ENCODE peak calls at places on chromosomes 13 and 19, in five cellular contexts. D, Q, U, V and T are unnamed samples.

GRCh38 chr19:56905616-56906015 is 65.1 kb upstream of the PEG3 start:
- DNase-seq in D (no peak), Q (no peak), U (no peak), V (no peak), T (no peak)

GRCh38 chr13:111011899-111012298 is 97.0 kb upstream of the ANKRD10 start:
- DNase-seq in D (no peak), Q (no peak), U (no peak), V (no peak), T (no peak)

GRCh38 chr19:15780595-15781418 is 6.7 kb upstream of the OR10H5 start:
- DNase-seq in D (no peak), Q (no peak), U (no peak), V (no peak), T (no peak)

GRCh38 chr13:59766236-59766635 is 397.5 kb downstream of the DIAPH3 start:
- DNase-seq in D (no peak), Q (no peak), U (no peak), V (no peak), T (no peak)

GRCh38 chr19:42288881-42289555 is 12.9 kb upstream of the PRR19 start:
- DNase-seq in D (no peak), Q (no peak), U (no peak), V (no peak), T (no peak)

GRCh38 chr19:42216653-42217521 is 590 bp downstream of the DEDD2 start:
- DNase-seq in D (peak), Q (peak), U (no peak), V (peak), T (peak)

GRCh38 chr13:113343692-113343968 is 20.3 kb downstream of the GRTP1 start:
- DNase-seq in D (no peak), Q (no peak), U (no peak), V (no peak), T (no peak)

GRCh38 chr13:48078251-48078656 is 16.6 kb downstream of the MED4 start:
- DNase-seq in D (no peak), Q (peak), U (peak), V (no peak), T (no peak)

GRCh38 chr19:16301999-16302694 is 22.5 kb upstream of the KLF2 start:
- DNase-seq in D (no peak), Q (no peak), U (no peak), V (no peak), T (no peak)

GRCh38 chr19:41876847-41877489 is at the start of gene CD79A:
- DNase-seq in D (no peak), Q (no peak), U (peak), V (no peak), T (no peak)

GRCh38 chr19:57786906-57787305 is 17.4 kb downstream of the ZNF586 start:
- DNase-seq in D (no peak), Q (no peak), U (no peak), V (no peak), T (no peak)

GRCh38 chr13:23723463-23723862 is 153.3 kb downstream of the TNFRSF19 start:
- DNase-seq in D (no peak), Q (no peak), U (no peak), V (no peak), T (no peak)

GRCh38 chr19:46441775-46442332 is 13.1 kb upstream of the PNMA8C start:
- DNase-seq in D (no peak), Q (no peak), U (no peak), V (no peak), T (no peak)

GRCh38 chr13:49472186-49472585 is 23.6 kb upstream of the PHF11 start:
- DNase-seq in D (no peak), Q (no peak), U (no peak), V (no peak), T (no peak)

GRCh38 chr19:4910594-4911273 is 1.4 kb downstream of the UHRF1 start:
- DNase-seq in D (no peak), Q (no peak), U (no peak), V (peak), T (peak)

GRCh38 chr13:46507978-46508377 is 45.0 kb upstream of the LRCH1 start:
- DNase-seq in D (no peak), Q (no peak), U (no peak), V (no peak), T (no peak)

GRCh38 chr19:46416077-46416709 is 2.8 kb upstream of the CCDC8 start:
- DNase-seq in D (peak), Q (peak), U (no peak), V (peak), T (peak)

GRCh38 chr19:6185093-6185824 is 49.8 kb downstream of the ACSBG2 start:
- DNase-seq in D (no peak), Q (no peak), U (no peak), V (no peak), T (no peak)

GRCh38 chr19:10390652-10391286 is 10.4 kb upstream of the TYK2 start:
- DNase-seq in D (peak), Q (peak), U (no peak), V (peak), T (peak)

GRCh38 chr19:42283248-42284065 is 14.4 kb downstream of the CIC start:
- DNase-seq in D (peak), Q (peak), U (peak), V (peak), T (peak)

GRCh38 chr13:42355118-42355840 is 83.3 kb downstream of the AKAP11 start:
- DNase-seq in D (no peak), Q (no peak), U (no peak), V (no peak), T (no peak)

GRCh38 chr19:46107371-46107770 is 17.1 kb downstream of the IGFL3 start:
- DNase-seq in D (no peak), Q (no peak), U (no peak), V (no peak), T (no peak)

GRCh38 chr13:41099986-41100385 is 32.6 kb downstream of the KBTBD6 start:
- DNase-seq in D (no peak), Q (no peak), U (no peak), V (no peak), T (no peak)

GRCh38 chr19:40619333-40620160 is 18.4 kb downstream of the LTBP4 start:
- DNase-seq in D (no peak), Q (no peak), U (no peak), V (peak), T (no peak)

GRCh38 chr19:517721-518136 is 10.4 kb downstream of the TPGS1 start:
- DNase-seq in D (no peak), Q (no peak), U (no peak), V (no peak), T (no peak)

GRCh38 chr13:102658678-102659077 is 36.2 kb downstream of the METTL21C start:
- DNase-seq in D (no peak), Q (no peak), U (no peak), V (no peak), T (no peak)

GRCh38 chr13:35712907-35713685 is 236.6 kb upstream of the MAB21L1 start:
- DNase-seq in D (no peak), Q (no peak), U (no peak), V (peak), T (no peak)

DNA sequence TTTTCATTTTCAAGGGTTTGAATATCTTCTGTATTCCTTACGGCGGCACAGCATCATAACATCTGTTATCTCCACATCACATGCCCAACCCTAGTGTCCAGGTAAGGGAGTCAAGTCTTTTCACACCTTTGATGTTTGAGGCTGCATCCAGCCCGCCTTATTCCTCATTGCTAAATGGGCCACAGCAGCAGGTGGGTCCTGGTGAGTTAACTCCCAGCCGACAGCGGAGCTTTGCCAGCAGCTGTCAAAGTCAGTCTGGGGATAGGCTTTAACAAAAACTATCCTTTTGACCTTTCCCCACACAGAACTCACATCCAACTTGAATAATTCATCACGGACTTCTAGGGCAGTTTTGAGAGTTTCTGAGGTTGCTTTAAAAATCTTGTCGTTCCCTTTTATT is 235.1 kb downstream of the DLEU7 start:
- DNase-seq in D (no peak), Q (no peak), U (no peak), V (no peak), T (no peak)
- TF ChIP-seq FOXM1 in D (no peak), Q (no peak), U (no peak), V (no peak), T (no peak)

GRCh38 chr19:12766051-12766521 is 9.3 kb downstream of the HOOK2 start:
- DNase-seq in D (peak), Q (peak), U (no peak), V (no peak), T (peak)
- TF ChIP-seq FOXM1 in D (no peak), Q (no peak), U (no peak), V (no peak), T (no peak)

DNA sequence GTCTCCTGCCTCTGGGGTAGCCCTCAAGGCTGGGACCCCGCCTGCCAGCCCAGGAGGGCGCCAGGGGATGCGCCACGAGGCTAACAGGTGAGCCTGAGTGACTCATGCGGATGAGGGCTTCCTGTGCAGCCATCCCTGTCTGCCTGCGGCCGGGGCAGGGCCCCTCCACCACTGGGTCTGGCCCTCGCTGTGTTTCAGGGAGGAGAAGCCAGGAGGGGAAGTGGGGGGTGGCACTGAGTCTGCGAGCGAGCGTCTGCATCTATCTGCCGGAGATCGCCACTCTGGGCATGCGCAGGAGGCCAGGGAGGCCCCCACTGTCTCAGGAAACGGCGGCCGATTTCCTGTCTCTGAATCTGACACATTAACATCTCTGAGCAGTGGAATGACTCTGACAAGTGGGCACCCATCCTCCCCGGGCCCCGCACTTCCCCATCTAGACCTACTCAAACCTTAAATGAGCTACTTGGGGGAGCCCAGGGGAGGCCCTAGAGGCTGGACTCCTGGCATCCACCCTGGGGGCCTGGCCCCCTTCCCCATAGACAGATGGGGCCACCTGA is 19.7 kb downstream of the RFX1 start:
- DNase-seq in D (no peak), Q (no peak), U (peak), V (peak), T (no peak)
- TF ChIP-seq FOXM1 in D (no peak), Q (no peak), U (peak), V (no peak), T (no peak)

GRCh38 chr13:74280795-74281490 is 146.7 kb upstream of the KLF12 start:
- DNase-seq in D (no peak), Q (no peak), U (no peak), V (no peak), T (no peak)
- TF ChIP-seq FOXM1 in D (no peak), Q (no peak), U (no peak), V (no peak), T (no peak)

GRCh38 chr13:36998624-36999041 is 507 bp downstream of the ALG5 start:
- DNase-seq in D (peak), Q (no peak), U (no peak), V (peak), T (peak)
- TF ChIP-seq FOXM1 in D (no peak), Q (no peak), U (no peak), V (no peak), T (no peak)

DNA sequence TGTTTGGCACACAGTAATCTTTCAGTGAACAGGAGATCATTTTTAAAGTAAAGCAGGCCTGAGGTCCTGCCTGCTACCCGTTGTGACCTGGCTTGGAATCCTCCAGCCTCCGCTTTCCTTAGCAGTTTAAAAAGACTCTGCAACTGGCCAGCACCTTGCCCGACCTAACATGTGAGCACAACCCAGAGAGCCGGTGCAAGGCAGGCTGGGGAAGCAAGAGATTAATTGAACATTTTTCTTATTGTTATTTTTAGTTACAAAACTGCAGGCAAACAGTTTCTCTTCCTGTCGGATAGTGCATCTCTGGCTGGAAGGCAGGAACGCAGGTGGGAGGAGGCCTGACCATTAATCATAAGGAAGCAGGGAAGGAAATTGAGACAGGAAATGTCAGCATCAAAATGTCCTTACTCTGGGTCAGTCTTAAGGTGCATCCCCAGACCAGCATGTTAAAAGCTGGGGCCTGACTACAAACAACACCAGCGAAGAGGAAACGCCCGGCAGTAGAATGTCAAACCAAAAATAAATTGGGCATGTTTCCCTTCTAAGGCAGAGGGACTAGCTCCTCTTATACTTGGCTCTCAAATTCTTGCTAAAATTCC is 226.6 kb downstream of the RAP2A start:
- DNase-seq in D (no peak), Q (no peak), U (no peak), V (no peak), T (no peak)
- TF ChIP-seq FOXM1 in D (no peak), Q (no peak), U (no peak), V (no peak), T (no peak)

DNA sequence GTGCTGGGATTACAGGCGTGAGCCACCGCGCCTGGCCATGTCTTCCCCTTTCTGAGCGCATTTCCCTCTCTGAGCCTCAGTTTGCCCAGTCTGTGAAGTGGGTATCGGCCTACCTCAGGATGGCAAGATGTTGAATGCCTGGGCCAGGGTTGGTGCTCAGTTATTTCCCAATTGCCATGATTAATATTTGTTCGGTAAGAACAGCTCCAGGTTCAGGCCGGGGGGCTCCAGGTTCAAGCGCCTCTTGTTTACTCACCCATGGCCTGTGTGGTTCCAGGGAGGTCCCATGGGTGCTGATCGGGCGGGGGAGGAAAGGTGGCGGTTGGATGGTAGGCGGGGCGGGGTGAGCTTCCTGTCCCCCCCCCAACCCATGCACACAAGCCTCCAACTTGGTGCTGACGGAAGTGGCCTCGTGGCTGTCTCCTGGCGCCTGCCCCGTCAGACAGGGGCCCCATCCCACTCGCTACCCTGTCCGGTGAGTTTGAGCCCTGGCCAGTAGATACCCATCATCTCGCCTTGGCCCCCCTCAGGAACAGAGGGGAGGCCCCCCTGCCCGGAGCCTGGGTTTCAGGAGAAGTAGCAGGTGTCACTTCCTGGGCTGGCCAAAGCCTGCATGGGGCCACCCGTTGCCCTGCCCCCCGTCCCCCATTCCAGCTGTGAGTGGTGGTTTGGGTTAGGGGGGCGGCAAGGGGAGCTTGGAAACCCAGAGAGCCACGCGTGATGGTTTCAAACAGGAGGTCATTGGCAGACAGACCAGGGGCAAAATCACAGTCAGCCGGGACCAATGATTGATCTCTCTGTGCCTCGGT is at the start of gene FCHO1:
- DNase-seq in D (no peak), Q (peak), U (peak), V (no peak), T (peak)
- TF ChIP-seq FOXM1 in D (no peak), Q (no peak), U (peak), V (no peak), T (peak)

GRCh38 chr13:94712812-94713555 is 639 bp upstream of the SOX21 start:
- DNase-seq in D (peak), Q (no peak), U (no peak), V (peak), T (no peak)
- TF ChIP-seq FOXM1 in D (no peak), Q (no peak), U (no peak), V (no peak), T (no peak)

GRCh38 chr19:33208904-33209843 is 15.0 kb downstream of the LRP3 start:
- DNase-seq in D (no peak), Q (no peak), U (no peak), V (peak), T (no peak)
- TF ChIP-seq FOXM1 in D (no peak), Q (no peak), U (no peak), V (no peak), T (no peak)